ENCODE peak calls at places on chromosome 6, in seven cellular contexts. Q is stomach, H is hepatocyte, S is AG09309, N is cardiac fibroblast, T is brain microvascular endothelial cell, E is NCI-H1105 treated with DMSO at 0.1 percent for 48 hours. V is an unnamed sample.

GRCh38 chr6:37052027-37052628 is 46.7 kb downstream of the FGD2 start:
- DNase-seq in T (no peak), Q (no peak), E (no peak), H (no peak), S (no peak), N (peak; percentile 23), V (no peak)

GRCh38 chr6:112780498-112781096 is 433.5 kb downstream of the RFPL4B start:
- DNase-seq in S (peak; percentile 48), H (peak; percentile 88), T (peak; percentile 83), E (peak; percentile 62), N (peak; percentile 90), Q (peak; percentile 73), V (peak; percentile 89)

GRCh38 chr6:168440520-168441433 is at the start of gene SMOC2:
- DNase-seq in E (peak; percentile 73), S (no peak), T (no peak), Q (no peak), H (peak; percentile 47), N (no peak), V (no peak)

GRCh38 chr6:37653933-37654565 is 43.6 kb downstream of the MDGA1 start:
- DNase-seq in N (no peak), H (peak; percentile 23), Q (peak; percentile 35), S (no peak), E (no peak), T (peak; percentile 74), V (no peak)

GRCh38 chr6:13687917-13688351 is 23.7 kb downstream of the RANBP9 start:
- DNase-seq in H (no peak), Q (no peak), E (no peak), S (no peak), T (no peak), N (no peak), V (no peak)

GRCh38 chr6:37630281-37630799 is 67.3 kb downstream of the MDGA1 start:
- DNase-seq in Q (peak; percentile 57), H (peak; percentile 45), S (peak; percentile 98), E (no peak), N (peak; percentile 95), T (peak; percentile 99), V (peak; percentile 78)

GRCh38 chr6:142301421-142302391 is at the start of gene ADGRG6:
- DNase-seq in H (peak; percentile 86), S (no peak), N (peak; percentile 42), T (no peak), E (peak; percentile 35), Q (peak; percentile 58), V (peak; percentile 75)

GRCh38 chr6:119985952-119986736 is 636.6 kb upstream of the MAN1A1 start:
- DNase-seq in E (no peak), H (no peak), S (no peak), Q (no peak), T (no peak), N (no peak), V (no peak)

GRCh38 chr6:45495404-45496084 is 117.8 kb upstream of the SUPT3H start:
- DNase-seq in Q (no peak), T (no peak), S (no peak), E (no peak), H (no peak), N (no peak), V (no peak)

GRCh38 chr6:50187212-50188055 is 137.7 kb upstream of the DEFB112 start:
- DNase-seq in N (no peak), T (no peak), H (no peak), E (peak; percentile 53), Q (no peak), S (no peak), V (no peak)

GRCh38 chr6:167855825-167856425 is 29.2 kb downstream of the AFDN start:
- DNase-seq in T (peak; percentile 97), E (no peak), Q (no peak), H (peak; percentile 59), N (peak; percentile 88), S (peak; percentile 81), V (peak; percentile 43)

GRCh38 chr6:163745566-163746400 is 331.3 kb downstream of the QKI start:
- DNase-seq in S (peak; percentile 23), N (peak; percentile 70), Q (no peak), T (peak; percentile 98), E (no peak), H (peak; percentile 81), V (peak; percentile 98)

GRCh38 chr6:77089776-77090175 is 373.5 kb downstream of the HTR1B start:
- DNase-seq in E (no peak), H (no peak), N (peak; percentile 5), S (no peak), T (no peak), Q (no peak), V (peak; percentile 3)

GRCh38 chr6:11224966-11225463 is 7.5 kb downstream of the NEDD9 start:
- DNase-seq in S (no peak), T (no peak), E (no peak), H (no peak), N (no peak), Q (no peak), V (no peak)

GRCh38 chr6:127464161-127464880 is 5.1 kb upstream of the KIAA0408 start:
- DNase-seq in N (peak; percentile 76), E (no peak), Q (no peak), T (peak; percentile 81), H (no peak), S (peak; percentile 41), V (no peak)

GRCh38 chr6:137307163-137307851 is 88.1 kb upstream of the IFNGR1 start:
- DNase-seq in E (no peak), H (no peak), Q (no peak), N (no peak), S (no peak), T (no peak), V (peak; percentile 7)

GRCh38 chr6:25006565-25007001 is 70.8 kb upstream of the RIPOR2 start:
- DNase-seq in S (no peak), E (no peak), N (peak; percentile 89), T (peak; percentile 9), H (peak; percentile 69), Q (peak; percentile 72), V (peak; percentile 42)

GRCh38 chr6:22357724-22358189 is 60.9 kb upstream of the PRL start:
- DNase-seq in Q (no peak), E (no peak), T (no peak), S (no peak), H (no peak), N (no peak), V (no peak)

GRCh38 chr6:13445005-13445743 is 42.2 kb downstream of the GFOD1 start:
- DNase-seq in Q (peak; percentile 68), T (peak; percentile 27), N (peak; percentile 56), H (peak; percentile 68), S (no peak), E (peak; percentile 96), V (no peak)

GRCh38 chr6:53615633-53616449 is 49.7 kb downstream of the KLHL31 start:
- DNase-seq in N (peak; percentile 14), Q (peak; percentile 38), E (no peak), T (no peak), S (no peak), H (peak; percentile 73), V (no peak)

GRCh38 chr6:55255061-55255571 is 72.2 kb upstream of the GFRAL start:
- DNase-seq in T (no peak), N (no peak), E (no peak), S (no peak), H (no peak), Q (no peak), V (peak; percentile 67)

GRCh38 chr6:136786708-136787107 is 5.6 kb downstream of the MAP3K5 start:
- DNase-seq in S (no peak), E (no peak), H (no peak), Q (no peak), T (no peak), N (no peak), V (no peak)

GRCh38 chr6:84059082-84059481 is 25.5 kb downstream of the MRAP2 start:
- DNase-seq in N (no peak), S (no peak), Q (no peak), E (no peak), H (no peak), T (no peak), V (no peak)

GRCh38 chr6:98539669-98540207 is 294.6 kb upstream of the POU3F2 start:
- DNase-seq in Q (no peak), S (no peak), E (peak; percentile 31), N (no peak), T (no peak), H (no peak), V (no peak)

GRCh38 chr6:9485992-9486391 is 928.9 kb downstream of the TFAP2A start:
- DNase-seq in Q (no peak), E (no peak), T (no peak), S (no peak), N (no peak), H (no peak), V (no peak)

GRCh38 chr6:10381133-10381829 is 33.6 kb downstream of the TFAP2A start:
- DNase-seq in N (no peak), T (no peak), S (no peak), E (no peak), H (peak; percentile 37), Q (no peak), V (no peak)

GRCh38 chr6:78607188-78607587 is 260.2 kb upstream of the IRAK1BP1 start:
- DNase-seq in H (no peak), Q (no peak), T (no peak), N (peak; percentile 35), E (no peak), S (no peak), V (no peak)

GRCh38 chr6:158958504-158959386 is 41.3 kb downstream of the RSPH3 start:
- DNase-seq in E (no peak), T (no peak), H (no peak), N (no peak), Q (no peak), S (no peak), V (peak; percentile 56)

GRCh38 chr6:150138638-150139037 is 4.2 kb upstream of the PPP1R14C start:
- DNase-seq in E (no peak), H (no peak), N (no peak), S (no peak), T (no peak), Q (no peak), V (no peak)